ENCODE peak calls at places on chromosomes 16 and 17, in six cellular contexts. F is fibroblast of mammary gland, T is vagina, P is AG10803, N is lung, B is foreskin fibroblast. Z is an unnamed sample.
A peak's percentile ranks its signal among the peaks of the same experiment; 100 is the strongest.

GRCh38 chr16:85418978-85419491 is 194.1 kb upstream of the GSE1 start:
- DNase-seq in N (no peak), P (no peak), B (no peak), T (no peak), F (no peak), Z (no peak)

GRCh38 chr17:32116937-32117336 is 25.4 kb upstream of the RHOT1 start:
- DNase-seq in P (no peak), T (no peak), N (no peak), F (no peak), B (no peak), Z (no peak)

GRCh38 chr16:80570106-80570478 is 29.3 kb downstream of the DYNLRB2 start:
- DNase-seq in N (no peak), F (peak; percentile 60), T (no peak), P (peak; percentile 6), B (peak; percentile 7), Z (peak; percentile 89)

GRCh38 chr17:16920628-16921020 is 51.3 kb downstream of the TNFRSF13B start:
- DNase-seq in F (no peak), N (no peak), P (no peak), B (no peak), T (peak; percentile 84), Z (no peak)

GRCh38 chr16:85917959-85918358 is 19.0 kb downstream of the IRF8 start:
- DNase-seq in T (no peak), P (no peak), B (no peak), N (no peak), F (no peak), Z (no peak)

GRCh38 chr16:79434771-79435170 is 165.8 kb downstream of the MAF start:
- DNase-seq in N (no peak), T (no peak), B (no peak), P (no peak), F (no peak), Z (no peak)

GRCh38 chr16:22191089-22191965 is 14.8 kb upstream of the EEF2K start:
- DNase-seq in F (peak; percentile 98), T (peak; percentile 99), N (peak; percentile 99), B (peak; percentile 97), P (peak; percentile 97), Z (no peak)

GRCh38 chr16:66169817-66170216 is 196.7 kb upstream of the CDH5 start:
- DNase-seq in B (no peak), P (no peak), T (peak; percentile 58), N (no peak), F (no peak), Z (no peak)

GRCh38 chr17:9432121-9432866 is 143.3 kb downstream of the STX8 start:
- DNase-seq in F (peak; percentile 69), P (peak; percentile 71), T (no peak), B (peak; percentile 30), N (no peak), Z (no peak)

GRCh38 chr16:55668337-55669281 is 12.8 kb downstream of the SLC6A2 start:
- DNase-seq in P (peak; percentile 65), B (peak; percentile 40), F (peak; percentile 26), T (no peak), N (no peak), Z (no peak)

GRCh38 chr16:10600792-10601443 is 20.5 kb upstream of the EMP2 start:
- DNase-seq in P (peak; percentile 81), F (peak; percentile 82), T (no peak), N (no peak), B (no peak), Z (peak; percentile 27)

GRCh38 chr16:8631818-8632217 is 10.3 kb downstream of the METTL22 start:
- DNase-seq in N (no peak), B (no peak), F (no peak), T (no peak), P (no peak), Z (no peak)

GRCh38 chr16:55264949-55265348 is 59.1 kb upstream of the IRX6 start:
- DNase-seq in F (no peak), T (peak; percentile 37), N (peak; percentile 29), B (peak; percentile 16), P (peak; percentile 74), Z (no peak)

GRCh38 chr16:76294691-76295214 is 17.6 kb downstream of the CNTNAP4 start:
- DNase-seq in N (no peak), P (no peak), T (no peak), F (no peak), B (no peak), Z (no peak)

GRCh38 chr17:27569257-27569722 is 61.7 kb upstream of the LGALS9 start:
- DNase-seq in F (no peak), P (no peak), T (no peak), N (no peak), B (no peak), Z (peak; percentile 33)

GRCh38 chr16:30113031-30113710 is at the start of gene GDPD3:
- DNase-seq in N (no peak), B (no peak), T (no peak), P (no peak), F (peak; percentile 33), Z (peak; percentile 28)

GRCh38 chr16:67514382-67514828 is 14.2 kb upstream of the RIPOR1 start:
- DNase-seq in T (no peak), B (peak; percentile 70), N (peak; percentile 67), F (peak; percentile 90), P (peak; percentile 85), Z (peak; percentile 93)

GRCh38 chr16:85639529-85640253 is 26.6 kb downstream of the GSE1 start:
- DNase-seq in F (no peak), N (no peak), B (peak; percentile 30), T (no peak), P (peak; percentile 45), Z (no peak)

GRCh38 chr17:15341385-15341849 is at the start of gene TEKT3:
- DNase-seq in T (no peak), P (peak; percentile 40), N (peak; percentile 85), B (peak; percentile 59), F (peak; percentile 66), Z (peak; percentile 46)

GRCh38 chr16:24701521-24701951 is 27.9 kb upstream of the TNRC6A start:
- DNase-seq in B (peak; percentile 44), F (peak; percentile 89), P (peak; percentile 68), T (no peak), N (no peak), Z (peak; percentile 68)

GRCh38 chr17:75313941-75314550 is 24.8 kb upstream of the SLC25A19 start:
- DNase-seq in B (peak; percentile 27), N (no peak), F (no peak), T (no peak), P (peak; percentile 53), Z (peak; percentile 16)

GRCh38 chr16:65120811-65121721 is 797 bp downstream of the CDH11 start:
- DNase-seq in B (no peak), T (no peak), N (no peak), P (no peak), F (no peak), Z (peak; percentile 35)

GRCh38 chr17:74532115-74532514 is 840 bp upstream of the CD300LB start:
- DNase-seq in B (no peak), T (peak; percentile 79), N (peak; percentile 69), F (no peak), P (no peak), Z (no peak)

GRCh38 chr17:34639706-34640425 is 60.5 kb downstream of the TMEM132E start:
- DNase-seq in T (no peak), N (no peak), P (no peak), B (no peak), F (no peak), Z (no peak)

GRCh38 chr17:15947976-15948752 is 3.2 kb downstream of the ADORA2B start:
- DNase-seq in B (no peak), F (no peak), T (no peak), N (no peak), P (no peak), Z (no peak)

GRCh38 chr17:53794875-53795274 is 27.9 kb upstream of the KIF2B start:
- DNase-seq in B (no peak), N (no peak), T (no peak), F (no peak), P (no peak), Z (no peak)

GRCh38 chr17:53792997-53793396 is 29.7 kb upstream of the KIF2B start:
- DNase-seq in B (no peak), P (no peak), F (no peak), T (no peak), N (no peak), Z (no peak)

GRCh38 chr17:53796642-53797041 is 26.1 kb upstream of the KIF2B start:
- DNase-seq in F (no peak), N (no peak), P (no peak), T (no peak), B (no peak), Z (no peak)

GRCh38 chr17:53791551-53791950 is 31.2 kb upstream of the KIF2B start:
- DNase-seq in P (no peak), N (no peak), T (no peak), F (no peak), B (no peak), Z (no peak)

DNA sequence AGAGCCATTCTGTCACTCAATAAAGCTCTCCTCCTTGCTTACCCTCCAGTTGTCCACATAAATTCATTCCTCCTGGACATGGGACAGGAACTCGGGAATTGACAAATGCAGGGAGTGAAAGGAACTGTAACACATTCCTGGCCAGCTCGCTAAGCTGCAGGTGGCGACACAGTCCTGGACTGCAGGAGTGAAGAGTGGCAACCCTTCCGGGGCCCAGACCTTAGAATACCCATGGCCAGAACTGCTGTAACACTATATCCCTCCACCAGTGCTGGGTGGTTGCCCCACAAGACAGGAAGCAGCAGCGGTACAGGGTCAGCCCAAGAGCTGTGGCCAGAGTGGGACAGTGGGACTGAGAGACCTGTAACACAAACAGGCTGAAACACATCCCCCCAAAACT is 30.3 kb upstream of the KIF2B start:
- DNase-seq in P (no peak), N (no peak), B (no peak), T (no peak), F (no peak), Z (no peak)
- TF ChIP-seq CTCF in P (no peak), N (no peak), B (no peak), T (no peak), F (no peak), Z (no peak)

DNA sequence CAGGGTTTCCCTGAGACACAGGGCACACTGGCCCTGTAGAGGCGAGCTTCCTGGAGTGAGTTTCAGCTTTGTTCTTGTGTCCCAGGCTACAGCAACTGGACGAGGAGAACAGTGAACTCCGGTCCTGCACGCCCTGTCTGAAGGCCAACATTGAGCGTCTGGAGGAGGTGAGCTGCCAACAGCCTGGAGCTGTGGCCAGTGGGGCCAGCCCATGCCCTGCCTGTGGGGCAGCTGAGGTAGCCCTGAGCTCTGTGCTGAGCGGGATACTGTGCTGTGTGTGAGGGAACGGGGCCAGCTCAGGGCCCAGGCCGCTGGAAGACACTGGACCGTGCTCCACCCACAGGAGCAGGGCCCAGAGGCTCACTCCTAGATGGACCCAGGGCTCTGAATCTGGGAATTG is 8.7 kb upstream of the CAPN15 start:
- DNase-seq in P (no peak), F (no peak), T (no peak), N (no peak), B (no peak), Z (no peak)
- H3K4me3 ChIP-seq in P (no peak overlapping the region), F (no peak overlapping the region), T (no peak overlapping the region), N (no peak overlapping the region), B (no peak overlapping the region), Z (no peak overlapping the region)

DNA sequence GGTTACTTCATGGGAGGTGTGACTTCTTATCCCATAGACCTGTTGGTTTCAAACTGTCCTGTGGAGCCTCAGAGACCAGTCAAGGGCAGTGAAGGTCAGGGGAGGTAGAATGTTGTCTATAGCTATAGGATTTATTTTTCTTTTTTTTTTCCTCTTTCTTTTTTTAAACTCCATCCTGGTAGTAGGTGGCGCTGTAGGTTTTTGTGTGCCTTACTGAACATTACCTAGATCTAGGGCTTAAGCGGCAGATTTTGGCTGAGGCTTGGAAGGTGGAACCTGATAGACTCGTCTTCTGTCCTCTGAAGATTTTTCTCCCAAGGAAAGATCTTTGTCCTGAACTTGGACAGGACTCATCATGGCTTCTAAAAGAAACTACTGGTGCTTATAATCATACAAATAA is 8.2 kb upstream of the LASP1NB start:
- DNase-seq in T (no peak), N (no peak), F (no peak), B (no peak), P (no peak), Z (no peak)
- TF ChIP-seq CTCF in T (no peak), N (no peak), F (no peak), B (no peak), P (no peak), Z (no peak)

GRCh38 chr17:45117283-45117682 is 15.0 kb downstream of the PLCD3 start:
- DNase-seq in T (no peak), B (no peak), P (no peak), F (no peak), N (no peak), Z (no peak)
- H3K4me3 ChIP-seq in T (no peak overlapping the region), B (no peak overlapping the region), P (no peak overlapping the region), F (no peak overlapping the region), N (no peak overlapping the region), Z (no peak overlapping the region)